ENCODE peak calls at places on chromosome 4, in six cellular contexts. J is EL, C is colonic mucosa, B is RPMI7951, R is neural crest cell, K is tibial nerve. E is an unnamed sample.

GRCh38 chr4:3462321-3462789 is 751 bp upstream of the DOK7 start:
- DNase-seq in J (no peak), C (no peak), B (no peak), R (no peak), K (no peak), E (no peak)

GRCh38 chr4:97185233-97185632 is 958.0 kb downstream of the STPG2 start:
- DNase-seq in J (no peak), C (no peak), B (no peak), R (no peak), K (no peak), E (no peak)

GRCh38 chr4:150683775-150684350 is 101.9 kb downstream of the MAB21L2 start:
- DNase-seq in J (no peak), C (no peak), B (no peak), R (no peak), K (no peak), E (no peak)

GRCh38 chr4:47222276-47222675 is 190.9 kb downstream of the GABRB1 start:
- DNase-seq in J (peak), C (no peak), B (no peak), R (no peak), K (no peak), E (no peak)

GRCh38 chr4:46016306-46016705 is 107.5 kb downstream of the GABRG1 start:
- DNase-seq in J (no peak), C (no peak), B (no peak), R (no peak), K (no peak), E (no peak)

GRCh38 chr4:47703964-47704363 is 133.9 kb downstream of the CORIN start:
- DNase-seq in J (no peak), C (no peak), B (no peak), R (no peak), K (no peak), E (peak)

GRCh38 chr4:156422576-156422975 is 468.9 kb upstream of the CTSO start:
- DNase-seq in J (peak), C (no peak), B (no peak), R (no peak), K (no peak), E (no peak)

GRCh38 chr4:77636902-77637301 is 31.3 kb downstream of the CXCL13 start:
- DNase-seq in J (peak), C (peak), B (peak), R (no peak), K (no peak), E (peak)

GRCh38 chr4:48710446-48711209 is 69.5 kb downstream of the FRYL start:
- DNase-seq in J (peak), C (no peak), B (no peak), R (no peak), K (no peak), E (no peak)

GRCh38 chr4:7351014-7351413 is 83.7 kb downstream of the PSAPL1 start:
- DNase-seq in J (no peak), C (no peak), B (no peak), R (no peak), K (no peak), E (no peak)

GRCh38 chr4:16122784-16123183 is 39.0 kb upstream of the PROM1 start:
- DNase-seq in J (no peak), C (no peak), B (no peak), R (no peak), K (no peak), E (peak)

GRCh38 chr4:7403001-7403400 is 31.7 kb downstream of the PSAPL1 start:
- DNase-seq in J (no peak), C (no peak), B (no peak), R (no peak), K (no peak), E (no peak)

GRCh38 chr4:56681158-56681848 is at the start of gene HOPX:
- DNase-seq in J (no peak), C (no peak), B (no peak), R (no peak), K (no peak), E (peak)

GRCh38 chr4:159017323-159018036 is 85.4 kb upstream of the RAPGEF2 start:
- DNase-seq in J (no peak), C (no peak), B (no peak), R (no peak), K (no peak), E (no peak)

GRCh38 chr4:56506110-56506705 is 617 bp downstream of the ARL9 start:
- DNase-seq in J (no peak), C (no peak), B (no peak), R (no peak), K (no peak), E (no peak)

GRCh38 chr4:138062929-138063328 is 179.2 kb downstream of the SLC7A11 start:
- DNase-seq in J (peak), C (no peak), B (no peak), R (no peak), K (no peak), E (peak)

GRCh38 chr4:79958511-79959264 is 114.3 kb downstream of the ANTXR2 start:
- DNase-seq in J (no peak), C (no peak), B (no peak), R (no peak), K (no peak), E (no peak)

GRCh38 chr4:53116959-53117358 is 248.9 kb downstream of the SCFD2 start:
- DNase-seq in J (no peak), C (no peak), B (peak), R (no peak), K (no peak), E (peak)

GRCh38 chr4:185847352-185848078 is 35.5 kb upstream of the SORBS2 start:
- DNase-seq in J (peak), C (peak), B (peak), R (no peak), K (no peak), E (peak)

GRCh38 chr4:4854649-4855292 is 4.7 kb upstream of the MSX1 start:
- DNase-seq in J (no peak), C (no peak), B (no peak), R (no peak), K (no peak), E (no peak)

GRCh38 chr4:67393007-67393406 is 152.3 kb downstream of the CENPC start:
- DNase-seq in J (no peak), C (no peak), B (no peak), R (no peak), K (no peak), E (no peak)

GRCh38 chr4:61401771-61402170 is 201.6 kb downstream of the ADGRL3 start:
- DNase-seq in J (no peak), C (no peak), B (no peak), R (no peak), K (no peak), E (no peak)

GRCh38 chr4:7003879-7004240 is 39.3 kb upstream of the TADA2B start:
- DNase-seq in J (no peak), C (no peak), B (no peak), R (no peak), K (no peak), E (no peak)

GRCh38 chr4:173319696-173320095 is 14.5 kb downstream of the HMGB2 start:
- DNase-seq in J (no peak), C (no peak), B (no peak), R (no peak), K (no peak), E (no peak)

GRCh38 chr4:3781193-3781886 is 15.2 kb downstream of the ADRA2C start:
- DNase-seq in J (no peak), C (no peak), B (no peak), R (no peak), K (no peak), E (no peak)

GRCh38 chr4:126539771-126540170 is 1093.0 kb upstream of the INTU start:
- DNase-seq in J (no peak), C (no peak), B (no peak), R (no peak), K (no peak), E (no peak)

GRCh38 chr4:112840061-112840460 is 203.1 kb downstream of the LARP7 start:
- DNase-seq in J (peak), C (no peak), B (no peak), R (no peak), K (no peak), E (peak)

GRCh38 chr4:148514041-148514440 is 71.8 kb upstream of the NR3C2 start:
- DNase-seq in J (no peak), C (no peak), B (no peak), R (no peak), K (no peak), E (peak)

GRCh38 chr4:152118108-152118507 is 357.3 kb upstream of the GATB start:
- DNase-seq in J (no peak), C (no peak), B (no peak), R (no peak), K (no peak), E (no peak)

GRCh38 chr4:186651181-186651603 is 72.5 kb downstream of the FAT1 start:
- DNase-seq in J (no peak), C (no peak), B (peak), R (no peak), K (no peak), E (no peak)

GRCh38 chr4:40180356-40180755 is 16.5 kb upstream of the RHOH start:
- DNase-seq in J (peak), C (no peak), B (peak), R (no peak), K (no peak), E (peak)

GRCh38 chr4:94722748-94723147 is 35.0 kb upstream of the BMPR1B start:
- DNase-seq in J (no peak), C (no peak), B (no peak), R (no peak), K (no peak), E (no peak)

GRCh38 chr4:98446499-98447375 is 185.6 kb downstream of the RAP1GDS1 start:
- DNase-seq in J (no peak), C (no peak), B (peak), R (no peak), K (no peak), E (peak)

GRCh38 chr4:10750714-10751113 is 66.1 kb upstream of the CLNK start:
- DNase-seq in J (no peak), C (no peak), B (no peak), R (no peak), K (no peak), E (no peak)

GRCh38 chr4:185761352-185762235 is 50.4 kb downstream of the SORBS2 start:
- DNase-seq in J (no peak), C (no peak), B (no peak), R (no peak), K (no peak), E (no peak)

GRCh38 chr4:87045659-87046058 is 110.8 kb downstream of the AFF1 start:
- DNase-seq in J (no peak), C (no peak), B (no peak), R (no peak), K (no peak), E (no peak)

GRCh38 chr4:16056681-16057400 is 27.0 kb downstream of the PROM1 start:
- DNase-seq in J (no peak), C (no peak), B (no peak), R (no peak), K (no peak), E (no peak)

GRCh38 chr4:27929141-27929540 is 1068.5 kb downstream of the STIM2 start:
- DNase-seq in J (no peak), C (no peak), B (no peak), R (no peak), K (no peak), E (no peak)